ENCODE peak calls at places on chromosomes 6 and 20, in six cellular contexts. J is thoracic aorta, H is tibial nerve, S is aorta, D is tibial artery, G is K562. Y is an unnamed sample. For H3K4me1, the result is how much of the 10 kb centered on the place peaks cover.

GRCh38 chr6:37602360-37602759 is 95.3 kb downstream of the MDGA1 start:
- DNase-seq in J (no peak), H (no peak), S (no peak), D (no peak), G (no peak), Y (no peak)

GRCh38 chr6:162898011-162898410 is 170.2 kb downstream of the PACRG start:
- DNase-seq in J (no peak), H (no peak), S (no peak), D (no peak), G (no peak), Y (no peak)

GRCh38 chr6:12348530-12349511 is 58.7 kb downstream of the EDN1 start:
- DNase-seq in J (no peak), H (no peak), S (no peak), D (no peak), G (no peak), Y (peak)

GRCh38 chr20:32088759-32089158 is 20.8 kb upstream of the TM9SF4 start:
- DNase-seq in J (no peak), H (no peak), S (no peak), D (no peak), G (no peak), Y (no peak)

GRCh38 chr6:161272600-161273355 is 1.1 kb downstream of the AGPAT4 start:
- DNase-seq in J (no peak), H (peak), S (no peak), D (no peak), G (no peak), Y (no peak)

GRCh38 chr20:44180814-44181213 is 6.2 kb downstream of the JPH2 start:
- DNase-seq in J (peak), H (no peak), S (peak), D (peak), G (no peak), Y (peak)

GRCh38 chr6:124964084-124964763 is 2.0 kb downstream of the RNF217 start:
- DNase-seq in J (no peak), H (peak), S (no peak), D (no peak), G (peak), Y (no peak)

GRCh38 chr20:11337361-11338130 is 580.1 kb upstream of the BTBD3 start:
- DNase-seq in J (no peak), H (no peak), S (no peak), D (no peak), G (no peak), Y (no peak)

GRCh38 chr20:34824861-34825529 is 456 bp downstream of the NCOA6 start:
- DNase-seq in J (peak), H (peak), S (peak), D (peak), G (peak), Y (peak)

GRCh38 chr20:38840053-38840893 is 34.8 kb downstream of the PPP1R16B start:
- DNase-seq in J (no peak), H (no peak), S (no peak), D (no peak), G (peak), Y (peak)

GRCh38 chr20:24971702-24972101 is 20.8 kb downstream of the APMAP start:
- DNase-seq in J (no peak), H (no peak), S (no peak), D (peak), G (no peak), Y (no peak)

GRCh38 chr6:152054441-152054840 is 247.0 kb downstream of the ESR1 start:
- DNase-seq in J (no peak), H (no peak), S (no peak), D (no peak), G (no peak), Y (no peak)

GRCh38 chr6:136525586-136526195 is 24.5 kb downstream of the MAP7 start:
- DNase-seq in J (no peak), H (no peak), S (no peak), D (no peak), G (no peak), Y (no peak)

GRCh38 chr6:166046232-166046631 is 121.4 kb downstream of the TBXT start:
- DNase-seq in J (no peak), H (no peak), S (no peak), D (no peak), G (no peak), Y (no peak)

GRCh38 chr20:461254-462198 is 807 bp downstream of the TBC1D20 start:
- DNase-seq in J (no peak), H (peak), S (peak), D (no peak), G (no peak), Y (peak)

GRCh38 chr6:8633762-8634161 is 198.4 kb upstream of the SLC35B3 start:
- DNase-seq in J (no peak), H (no peak), S (no peak), D (no peak), G (no peak), Y (no peak)

GRCh38 chr6:116561377-116562018 is 7.9 kb downstream of the CALHM4 start:
- DNase-seq in J (peak), H (peak), S (peak), D (peak), G (peak), Y (peak)

GRCh38 chr20:6595704-6596103 is 171.8 kb upstream of the BMP2 start:
- DNase-seq in J (no peak), H (no peak), S (no peak), D (no peak), G (no peak), Y (no peak)

GRCh38 chr6:135568366-135568765 is 70.8 kb upstream of the AHI1 start:
- DNase-seq in J (no peak), H (peak), S (peak), D (no peak), G (peak), Y (no peak)

GRCh38 chr6:97697450-97697849 is 414.4 kb upstream of the MMS22L start:
- DNase-seq in J (no peak), H (no peak), S (no peak), D (no peak), G (no peak), Y (no peak)

GRCh38 chr6:141464490-141464889 is 668.2 kb upstream of the GJE1 start:
- DNase-seq in J (no peak), H (no peak), S (no peak), D (no peak), G (no peak), Y (no peak)

GRCh38 chr20:645318-646106 is 7.5 kb downstream of the SRXN1 start:
- DNase-seq in J (no peak), H (peak), S (peak), D (peak), G (peak), Y (peak)

GRCh38 chr20:63032861-63033634 is 26.3 kb upstream of the BHLHE23 start:
- DNase-seq in J (no peak), H (no peak), S (peak), D (peak), G (no peak), Y (no peak)

GRCh38 chr6:138403324-138403800 is 661 bp upstream of the HEBP2 start:
- DNase-seq in J (no peak), H (no peak), S (peak), D (peak), G (peak), Y (peak)

GRCh38 chr20:8005033-8005432 is 14.5 kb downstream of the TMX4 start:
- DNase-seq in J (no peak), H (no peak), S (no peak), D (no peak), G (no peak), Y (no peak)

GRCh38 chr6:168158280-168158979 is 79.4 kb upstream of the FRMD1 start:
- DNase-seq in J (no peak), H (peak), S (no peak), D (peak), G (no peak), Y (no peak)

GRCh38 chr6:152462716-152463115 is 174.4 kb downstream of the SYNE1 start:
- DNase-seq in J (no peak), H (no peak), S (no peak), D (no peak), G (no peak), Y (no peak)

GRCh38 chr20:63226020-63226943 is 9.4 kb upstream of the BIRC7 start:
- DNase-seq in J (no peak), H (no peak), S (no peak), D (no peak), G (no peak), Y (no peak)

GRCh38 chr6:166540631-166541331 is 45.7 kb downstream of the RAMACL start:
- DNase-seq in J (no peak), H (peak), S (no peak), D (peak), G (peak), Y (no peak)

GRCh38 chr6:15066433-15067337 is 179.2 kb upstream of the JARID2 start:
- DNase-seq in J (peak), H (peak), S (peak), D (peak), G (peak), Y (no peak)

GRCh38 chr6:139373928-139374356 is 506 bp downstream of the CITED2 start:
- DNase-seq in J (no peak), H (peak), S (no peak), D (no peak), G (peak), Y (no peak)

GRCh38 chr6:2958331-2958711 is 13.0 kb downstream of the SERPINB6 start:
- DNase-seq in J (no peak), H (no peak), S (peak), D (no peak), G (no peak), Y (no peak)

GRCh38 chr6:154732824-154733609 is at the start of gene SCAF8:
- DNase-seq in J (peak), H (peak), S (peak), D (peak), G (peak), Y (peak)

GRCh38 chr6:16758163-16758975 is 2.9 kb downstream of the ATXN1 start:
- DNase-seq in J (no peak), H (no peak), S (no peak), D (no peak), G (no peak), Y (no peak)

DNA sequence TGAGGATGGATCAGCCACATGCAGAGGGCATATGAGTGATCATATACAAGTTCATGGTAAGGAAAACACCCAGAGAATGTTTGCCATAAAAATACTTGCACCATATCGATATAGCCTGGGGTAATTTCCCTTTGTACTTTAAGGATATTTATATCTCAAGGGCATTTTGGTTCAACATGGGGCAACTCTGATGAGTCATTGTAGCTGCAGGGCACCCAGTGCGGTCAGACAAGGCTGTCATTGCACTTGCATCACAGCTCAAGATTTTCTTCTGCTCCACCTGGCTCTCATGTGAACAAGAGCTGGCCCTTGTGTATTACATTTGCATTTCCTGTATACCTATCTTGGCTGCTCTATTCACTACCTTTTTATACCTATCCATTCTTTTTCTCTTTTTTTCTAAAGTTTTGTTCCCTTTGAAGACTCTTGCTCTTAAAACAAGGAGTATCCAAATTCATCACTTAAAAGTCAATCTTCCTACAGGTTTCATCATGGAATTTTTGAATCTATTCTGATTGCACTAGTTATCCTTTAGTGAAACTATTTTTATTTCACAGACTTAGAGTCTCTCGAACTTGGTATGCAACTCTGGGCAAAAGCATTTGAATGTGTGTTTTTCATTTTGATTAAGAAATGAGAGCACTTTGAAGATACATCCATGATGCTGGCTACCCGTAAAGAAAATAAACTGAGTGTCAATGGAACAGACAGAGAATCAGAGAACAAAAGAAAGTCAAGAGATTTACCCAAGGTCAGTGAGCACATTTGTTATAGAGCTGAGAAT is 586.7 kb downstream of the EPM2A start:
- DNase-seq in J (no peak), H (no peak), S (no peak), D (no peak), G (no peak), Y (peak)
- H3K4me1 ChIP-seq in J (under half), H (under half), S (under half), D (under half), G (under half), Y (under half)

DNA sequence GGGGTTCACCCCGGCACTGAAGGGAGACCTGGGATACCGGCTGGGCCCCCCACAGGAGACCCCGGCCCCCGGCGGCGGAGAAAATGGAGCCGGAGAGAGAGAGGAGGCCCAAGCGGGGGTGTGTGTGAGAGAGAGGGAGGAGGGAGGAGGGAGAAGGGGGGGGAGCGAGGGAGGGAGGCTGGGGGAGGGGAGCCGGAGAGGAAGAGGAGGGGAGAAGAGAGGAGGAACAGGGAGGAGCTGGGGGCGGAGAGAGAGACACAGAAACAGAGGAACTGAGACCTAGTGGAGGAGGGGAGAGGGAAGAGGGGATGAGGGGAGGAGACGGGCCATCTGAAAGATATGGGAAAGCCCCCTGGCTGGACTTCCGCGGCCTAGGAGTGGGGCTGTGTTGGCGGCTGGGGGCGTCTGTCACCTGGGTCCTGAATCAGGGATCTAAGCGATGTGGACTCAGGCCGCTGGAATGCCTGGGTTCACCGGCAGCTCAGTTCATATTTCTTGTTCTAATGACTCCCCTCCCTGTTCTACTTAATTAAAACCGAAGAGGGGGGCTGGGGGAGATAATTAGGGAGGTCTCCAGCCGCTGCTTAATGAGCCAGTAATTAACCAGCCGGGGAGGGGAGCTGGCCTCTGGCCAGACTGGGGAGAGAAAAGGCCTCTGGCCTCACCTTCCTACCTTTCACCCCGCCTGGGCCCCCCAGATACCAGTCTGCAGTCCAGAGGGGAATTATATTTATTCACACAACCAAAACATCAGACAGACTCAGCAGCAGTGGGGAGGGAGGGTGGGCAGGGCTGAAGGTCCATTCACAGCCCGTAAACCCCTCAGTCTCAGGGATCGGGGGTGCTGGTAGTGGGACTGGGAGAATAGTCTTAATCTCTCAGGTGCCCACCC is at the start of gene PBX2:
- DNase-seq in J (peak), H (peak), S (peak), D (peak), G (peak), Y (peak)
- H3K4me1 ChIP-seq in J (under half), H (under half), S (under half), D (under half), G (half or more), Y (under half)

DNA sequence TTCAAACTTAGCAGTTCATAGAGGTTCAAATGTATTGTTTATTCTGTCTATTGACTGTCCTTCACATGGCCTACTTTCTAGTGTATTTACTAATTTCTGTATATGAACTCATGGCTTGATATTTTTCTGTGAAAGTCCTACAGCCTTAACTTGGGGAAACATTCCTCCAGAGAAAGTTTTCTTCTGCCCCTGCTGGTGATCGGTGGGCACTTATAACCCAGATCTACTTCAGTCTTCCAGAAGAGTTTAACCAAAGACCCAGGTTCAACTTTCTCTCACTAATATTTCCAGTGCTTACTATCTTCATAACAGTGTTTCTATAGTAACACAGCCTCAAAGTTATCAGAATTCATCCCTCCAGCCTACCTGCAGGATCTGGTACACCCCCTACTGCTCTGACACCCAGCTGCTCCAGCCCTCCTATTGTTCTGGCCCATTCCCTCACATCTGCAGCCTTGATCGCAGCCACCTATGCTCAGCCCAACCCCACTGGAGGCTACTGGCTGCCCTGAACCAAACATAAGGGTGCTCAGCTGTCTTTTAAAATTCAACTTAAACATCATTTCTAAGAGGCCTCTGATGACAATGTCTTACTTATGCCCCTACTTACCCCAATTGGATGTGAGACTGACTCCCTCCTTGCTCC is 72.3 kb downstream of the TBX18 start:
- DNase-seq in J (no peak), H (no peak), S (no peak), D (no peak), G (no peak), Y (no peak)
- H3K4me1 ChIP-seq in J (under half), H (under half), S (under half), D (under half), G (under half), Y (under half)

GRCh38 chr20:51409192-51409875 is 133.2 kb downstream of the NFATC2 start:
- DNase-seq in J (no peak), H (no peak), S (no peak), D (no peak), G (no peak), Y (no peak)
- H3K4me1 ChIP-seq in J (under half), H (under half), S (under half), D (under half), G (under half), Y (under half)

GRCh38 chr6:42007286-42007685 is 43.0 kb upstream of the TAF8 start:
- DNase-seq in J (no peak), H (no peak), S (no peak), D (no peak), G (no peak), Y (no peak)
- H3K4me1 ChIP-seq in J (under half), H (under half), S (under half), D (under half), G (under half), Y (under half)

GRCh38 chr6:149483302-149483701 is 1.5 kb downstream of the ZC3H12D start:
- DNase-seq in J (no peak), H (no peak), S (no peak), D (no peak), G (no peak), Y (no peak)

GRCh38 chr6:149487316-149487715 is 2.5 kb upstream of the ZC3H12D start:
- DNase-seq in J (no peak), H (no peak), S (no peak), D (no peak), G (no peak), Y (no peak)

GRCh38 chr6:149484733-149485700 is at the start of gene ZC3H12D:
- DNase-seq in J (no peak), H (peak), S (peak), D (peak), G (no peak), Y (peak)

GRCh38 chr6:149482542-149483261 is 2.1 kb downstream of the ZC3H12D start:
- DNase-seq in J (no peak), H (no peak), S (no peak), D (no peak), G (no peak), Y (no peak)

GRCh38 chr6:149483849-149484635 is 772 bp downstream of the ZC3H12D start:
- DNase-seq in J (no peak), H (no peak), S (no peak), D (no peak), G (no peak), Y (no peak)
- H3K4me1 ChIP-seq in J (under half), H (under half), S (under half), D (under half), G (under half), Y (under half)

GRCh38 chr20:41047975-41048305 is 19.3 kb downstream of the TOP1 start:
- DNase-seq in J (no peak), H (no peak), S (no peak), D (no peak), G (no peak), Y (no peak)
- H3K4me1 ChIP-seq in J (half or more), H (under half), S (under half), D (under half), G (under half), Y (half or more)

DNA sequence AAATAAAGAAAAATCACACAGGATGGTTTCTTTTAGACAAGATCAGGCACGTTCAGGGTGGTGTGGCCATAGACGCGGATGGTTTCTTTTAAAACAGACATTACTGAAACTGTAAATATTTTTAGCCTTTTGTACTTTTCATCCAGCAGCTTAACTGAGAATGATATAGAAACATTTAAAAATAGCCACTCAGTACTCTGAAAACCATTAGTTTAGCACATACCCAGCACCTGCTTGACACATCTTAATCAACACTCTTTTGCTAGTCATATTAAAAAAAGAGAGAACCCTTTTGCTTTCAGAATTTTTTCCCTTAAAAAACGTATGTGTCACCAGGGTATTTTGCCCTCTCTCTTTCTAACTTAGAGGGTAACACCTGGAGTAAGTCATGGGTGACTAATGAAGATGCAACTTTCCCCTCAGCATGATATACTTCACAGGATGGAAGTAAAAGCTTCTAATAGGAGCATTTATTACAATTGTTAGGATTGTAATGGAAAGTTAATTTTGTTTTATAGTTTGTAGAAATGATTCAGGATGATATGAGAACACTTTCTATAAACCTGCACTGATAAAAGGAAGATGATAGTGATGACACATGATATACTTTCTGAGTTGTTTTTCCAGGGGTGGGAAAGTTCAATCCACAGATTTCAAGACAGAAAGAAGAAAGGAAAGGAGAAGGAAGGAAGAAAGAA is 45.2 kb downstream of the BACH2 start:
- DNase-seq in J (no peak), H (no peak), S (no peak), D (no peak), G (no peak), Y (no peak)
- H3K4me1 ChIP-seq in J (under half), H (under half), S (under half), D (under half), G (under half), Y (under half)

Y was measured in Caco-2.